ENCODE peak calls at places on chromosomes 1 and 21, in four cellular contexts. One of them, this sample, is unnamed.

GRCh38 chr1:62294211-62294610 is 25.0 kb downstream of the KANK4 start:
- DNase-seq in NCI-H1694 treated with DMSO at 0.1 percent for 48 hours: peak; percentile 82
- DNase-seq in uterus: no peak
- DNase-seq in HEK293T: peak; percentile 57
- DNase-seq in this sample: no peak

GRCh38 chr1:52659851-52660596 is 27.1 kb downstream of the SHISAL2A start:
- DNase-seq in NCI-H1694 treated with DMSO at 0.1 percent for 48 hours: no peak
- DNase-seq in uterus: no peak
- DNase-seq in HEK293T: no peak
- DNase-seq in this sample: no peak

GRCh38 chr1:185720633-185721272 is 13.4 kb upstream of the HMCN1 start:
- DNase-seq in NCI-H1694 treated with DMSO at 0.1 percent for 48 hours: peak; percentile 75
- DNase-seq in uterus: no peak
- DNase-seq in HEK293T: no peak
- DNase-seq in this sample: no peak

GRCh38 chr1:204398197-204399125 is 13.2 kb downstream of the PPP1R15B start:
- DNase-seq in NCI-H1694 treated with DMSO at 0.1 percent for 48 hours: peak; percentile 92
- DNase-seq in uterus: no peak
- DNase-seq in HEK293T: peak; percentile 90
- DNase-seq in this sample: peak; percentile 44

GRCh38 chr1:24540906-24541710 is 14.8 kb upstream of the NCMAP start:
- DNase-seq in NCI-H1694 treated with DMSO at 0.1 percent for 48 hours: no peak
- DNase-seq in uterus: no peak
- DNase-seq in HEK293T: no peak
- DNase-seq in this sample: no peak

GRCh38 chr1:17119076-17119743 is at the start of gene PADI2:
- DNase-seq in NCI-H1694 treated with DMSO at 0.1 percent for 48 hours: no peak
- DNase-seq in uterus: no peak
- DNase-seq in HEK293T: peak; percentile 90
- DNase-seq in this sample: peak; percentile 60

GRCh38 chr21:42988234-42988965 is 14.0 kb downstream of the PKNOX1 start:
- DNase-seq in NCI-H1694 treated with DMSO at 0.1 percent for 48 hours: peak; percentile 16
- DNase-seq in uterus: no peak
- DNase-seq in HEK293T: no peak
- DNase-seq in this sample: no peak

GRCh38 chr1:33429846-33430750 is 797 bp downstream of the PHC2 start:
- DNase-seq in NCI-H1694 treated with DMSO at 0.1 percent for 48 hours: no peak
- DNase-seq in uterus: peak; percentile 48
- DNase-seq in HEK293T: peak; percentile 65
- DNase-seq in this sample: peak; percentile 58

GRCh38 chr1:235588916-235589515 is 60.6 kb downstream of the GNG4 start:
- DNase-seq in NCI-H1694 treated with DMSO at 0.1 percent for 48 hours: no peak
- DNase-seq in uterus: peak; percentile 57
- DNase-seq in HEK293T: no peak
- DNase-seq in this sample: no peak

GRCh38 chr21:41604583-41605041 is 96.7 kb upstream of the TMPRSS2 start:
- DNase-seq in NCI-H1694 treated with DMSO at 0.1 percent for 48 hours: no peak
- DNase-seq in uterus: no peak
- DNase-seq in HEK293T: no peak
- DNase-seq in this sample: no peak